ENCODE peak calls at places on chromosomes 1 and 21, in eight cellular contexts. R is CD8-positive, alpha-beta T cell; Q is A549; M is left ventricle myocardium inferior; H is pancreas; N is fibroblast of lung; W is upper lobe of right lung; A is cardiac muscle cell. U is an unnamed sample.

GRCh38 chr1:207393610-207394009 is 60.5 kb upstream of the CR2 start:
- DNase-seq in R (no peak), Q (no peak), M (no peak), H (no peak), N (peak), W (no peak), A (no peak), U (no peak)

GRCh38 chr1:8731162-8731561 is 86.3 kb downstream of the RERE start:
- DNase-seq in R (no peak), Q (no peak), M (no peak), H (no peak), N (no peak), W (no peak), A (no peak), U (no peak)

GRCh38 chr1:117803318-117803717 is 126.1 kb downstream of the GDAP2 start:
- DNase-seq in R (no peak), Q (no peak), M (no peak), H (no peak), N (peak), W (no peak), A (no peak), U (no peak)

GRCh38 chr1:157784801-157785200 is 7.9 kb upstream of the FCRL2 start:
- DNase-seq in R (no peak), Q (no peak), M (no peak), H (no peak), N (no peak), W (no peak), A (no peak), U (no peak)

GRCh38 chr1:173476197-173476663 is 905 bp upstream of the PRDX6 start:
- DNase-seq in R (no peak), Q (no peak), M (no peak), H (no peak), N (no peak), W (no peak), A (no peak), U (no peak)

GRCh38 chr1:6591644-6592043 is 11.0 kb downstream of the KLHL21 start:
- DNase-seq in R (no peak), Q (no peak), M (no peak), H (no peak), N (no peak), W (no peak), A (no peak), U (no peak)

GRCh38 chr1:117828206-117828605 is 101.2 kb downstream of the GDAP2 start:
- DNase-seq in R (no peak), Q (no peak), M (peak), H (peak), N (peak), W (no peak), A (peak), U (no peak)

GRCh38 chr1:53340660-53341520 is 13.0 kb upstream of the LRP8 start:
- DNase-seq in R (peak), Q (no peak), M (no peak), H (no peak), N (no peak), W (peak), A (no peak), U (no peak)

GRCh38 chr1:243849089-243850012 is 692 bp downstream of the AKT3 start:
- DNase-seq in R (peak), Q (peak), M (peak), H (peak), N (peak), W (peak), A (peak), U (no peak)

GRCh38 chr1:13513885-13514546 is at the start of gene LRRC38:
- DNase-seq in R (no peak), Q (no peak), M (peak), H (no peak), N (no peak), W (no peak), A (peak), U (no peak)

GRCh38 chr1:167166703-167167100 is 54.0 kb upstream of the POU2F1 start:
- DNase-seq in R (no peak), Q (no peak), M (no peak), H (no peak), N (no peak), W (no peak), A (no peak), U (no peak)

GRCh38 chr1:40868051-40868723 is 6.0 kb upstream of the CITED4 start:
- DNase-seq in R (no peak), Q (peak), M (no peak), H (no peak), N (peak), W (no peak), A (no peak), U (no peak)

GRCh38 chr1:47804127-47804526 is 193.1 kb downstream of the TRABD2B start:
- DNase-seq in R (no peak), Q (no peak), M (no peak), H (no peak), N (no peak), W (no peak), A (peak), U (no peak)

GRCh38 chr1:185338719-185339622 is 21.9 kb upstream of the IVNS1ABP start:
- DNase-seq in R (peak), Q (no peak), M (no peak), H (no peak), N (peak), W (no peak), A (no peak), U (no peak)

GRCh38 chr21:33655591-33656221 is 13.4 kb downstream of the ITSN1 start:
- DNase-seq in R (no peak), Q (peak), M (no peak), H (no peak), N (peak), W (no peak), A (peak), U (no peak)

GRCh38 chr1:41241748-41242644 is at the start of gene SCMH1:
- DNase-seq in R (peak), Q (peak), M (peak), H (peak), N (peak), W (peak), A (peak), U (no peak)

DNA sequence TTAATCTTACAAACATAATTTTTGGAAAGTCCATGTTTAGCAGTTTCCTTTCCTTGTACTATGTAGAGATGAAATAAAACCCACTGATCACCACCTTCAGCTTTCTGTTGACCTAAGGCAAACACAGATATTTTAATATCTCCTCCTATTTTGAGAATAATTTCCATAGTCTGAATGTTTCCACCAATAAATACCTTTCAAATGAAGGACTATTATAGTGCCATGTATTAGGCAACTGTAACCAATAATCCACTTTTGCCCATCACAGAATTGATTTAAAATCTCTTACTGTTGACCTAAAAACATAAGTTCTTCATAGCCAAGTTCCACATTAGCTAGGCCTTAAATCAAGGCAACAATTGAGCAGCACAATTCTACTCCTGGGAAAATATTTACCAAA is 1.8 kb downstream of the CDC42BPA start:
- DNase-seq in R (no peak), Q (no peak), M (no peak), H (no peak), N (no peak), W (no peak), A (no peak), U (no peak)
- H3K4me3 ChIP-seq in R (no peak), Q (peak), M (peak), H (peak), N (peak), W (peak), A (peak), U (peak)

GRCh38 chr1:109090415-109091195 is at the start of gene TMEM167B:
- DNase-seq in R (peak), Q (peak), M (peak), H (peak), N (peak), W (peak), A (peak), U (peak)

GRCh38 chr1:109094377-109094803 is 3.8 kb downstream of the TMEM167B start:
- DNase-seq in R (no peak), Q (no peak), M (no peak), H (no peak), N (peak), W (no peak), A (no peak), U (no peak)

GRCh38 chr1:109091196-109092193 is 931 bp downstream of the TMEM167B start:
- DNase-seq in R (no peak), Q (peak), M (no peak), H (no peak), N (peak), W (no peak), A (no peak), U (no peak)

GRCh38 chr1:109084563-109085517 is 5.7 kb upstream of the TMEM167B start:
- DNase-seq in R (no peak), Q (no peak), M (no peak), H (no peak), N (peak), W (no peak), A (no peak), U (no peak)

GRCh38 chr1:109089242-109090015 is 1.1 kb upstream of the TMEM167B start:
- DNase-seq in R (peak), Q (peak), M (peak), H (peak), N (peak), W (peak), A (peak), U (no peak)
- H3K27ac ChIP-seq in R (no peak), Q (peak), M (peak), H (peak), N (no peak), W (peak), A (no peak), U (peak)

GRCh38 chr1:87329051-87329755 is 523 bp downstream of the LMO4 start:
- DNase-seq in R (peak), Q (peak), M (peak), H (peak), N (peak), W (peak), A (peak), U (no peak)
- H3K4me3 ChIP-seq in R (peak), Q (peak), M (peak), H (peak), N (peak), W (peak), A (peak), U (peak)

GRCh38 chr1:170664828-170665617 is 1.1 kb downstream of the PRRX1 start:
- DNase-seq in R (no peak), Q (no peak), M (peak), H (peak), N (peak), W (no peak), A (peak), U (no peak)
- H3K27ac ChIP-seq in R (no peak), Q (peak), M (peak), H (no peak), N (peak), W (peak), A (no peak), U (peak)

DNA sequence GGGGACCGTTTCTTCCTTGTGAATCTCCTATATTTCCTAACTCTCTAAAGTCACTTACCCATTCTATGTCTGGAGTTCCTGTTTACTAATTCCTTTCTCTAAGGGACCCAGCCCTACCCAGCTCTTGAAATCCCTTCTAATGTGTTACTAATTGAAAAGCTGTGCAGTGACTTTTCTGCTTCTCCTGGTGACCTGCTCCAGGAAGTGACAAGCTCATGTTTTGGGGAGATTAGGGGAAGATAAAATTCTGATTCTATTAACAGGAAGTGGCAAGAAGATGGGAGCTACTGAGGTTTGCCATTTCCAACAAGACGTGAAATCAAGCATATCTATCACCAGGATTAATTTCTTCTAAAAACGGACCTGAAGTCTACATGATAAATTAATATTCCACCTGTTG is 4.1 kb upstream of the SAMSN1 start:
- DNase-seq in R (no peak), Q (no peak), M (no peak), H (no peak), N (no peak), W (no peak), A (no peak), U (no peak)
- H3K4me3 ChIP-seq in R (no peak), Q (no peak), M (no peak), H (no peak), N (no peak), W (no peak), A (no peak), U (no peak)

DNA sequence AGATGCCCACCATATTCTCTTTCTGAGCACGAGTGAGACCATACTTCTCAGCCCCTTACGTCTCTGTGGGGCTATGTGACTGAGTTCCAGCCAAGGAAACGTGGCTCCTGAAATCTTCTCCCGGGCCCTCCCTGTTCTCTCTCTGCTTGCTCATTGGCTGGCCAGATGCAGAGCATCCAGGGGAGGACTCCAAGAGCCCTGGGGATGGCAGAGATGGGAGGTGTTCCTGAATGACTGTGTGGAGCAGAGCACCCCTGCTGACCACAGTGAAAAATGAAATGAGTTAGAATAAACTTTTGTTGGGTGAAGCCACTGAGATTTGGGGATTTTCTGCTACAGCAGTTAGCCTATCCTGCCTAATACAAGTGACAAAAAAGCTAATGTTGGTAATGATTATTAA is 23.8 kb downstream of the KIAA0040 start:
- DNase-seq in R (no peak), Q (no peak), M (no peak), H (no peak), N (no peak), W (no peak), A (no peak), U (no peak)
- H3K27ac ChIP-seq in R (no peak), Q (no peak), M (no peak), H (no peak), N (no peak), W (no peak), A (no peak), U (no peak)